ENCODE peak calls at places on chromosome 16, in nine cellular contexts. I, D, K, N, J, S, C, T and B are unnamed samples.
A peak's percentile ranks its signal among the peaks of the same experiment; 100 is the strongest.

GRCh38 chr16:585351-585750 is 4.5 kb upstream of the RAB40C start:
- DNase-seq in I (no peak), D (no peak), K (no peak), N (no peak), J (no peak), S (no peak), C (no peak), T (no peak), B (no peak)

GRCh38 chr16:21214086-21214485 is 2.7 kb upstream of the ZP2 start:
- DNase-seq in I (no peak), D (no peak), K (no peak), N (no peak), J (no peak), S (no peak), C (no peak), T (no peak), B (no peak)

GRCh38 chr16:49085689-49086088 is 195.9 kb downstream of the CBLN1 start:
- DNase-seq in I (no peak), D (no peak), K (no peak), N (no peak), J (no peak), S (no peak), C (no peak), T (no peak), B (no peak)

GRCh38 chr16:86668136-86668535 is 89.8 kb downstream of the FOXL1 start:
- DNase-seq in I (no peak), D (no peak), K (peak; percentile 55), N (no peak), J (no peak), S (no peak), C (no peak), T (no peak), B (no peak)

GRCh38 chr16:2745961-2746360 is 6.5 kb upstream of the SRRM2 start:
- DNase-seq in I (no peak), D (no peak), K (no peak), N (no peak), J (no peak), S (no peak), C (no peak), T (peak; percentile 20), B (no peak)

GRCh38 chr16:12119562-12119961 is 143.0 kb downstream of the SNX29 start:
- DNase-seq in I (no peak), D (no peak), K (no peak), N (no peak), J (no peak), S (no peak), C (no peak), T (no peak), B (no peak)

GRCh38 chr16:88060524-88061219 is 109.4 kb downstream of the BANP start:
- DNase-seq in I (no peak), D (no peak), K (no peak), N (no peak), J (no peak), S (no peak), C (no peak), T (no peak), B (no peak)

GRCh38 chr16:71367243-71367976 is 8.9 kb downstream of the CALB2 start:
- DNase-seq in I (no peak), D (peak; percentile 52), K (peak; percentile 58), N (peak; percentile 81), J (peak; percentile 80), S (peak; percentile 54), C (no peak), T (no peak), B (no peak)

GRCh38 chr16:57192720-57193486 is 6.8 kb downstream of the RSPRY1 start:
- DNase-seq in I (no peak), D (no peak), K (peak; percentile 39), N (no peak), J (no peak), S (no peak), C (no peak), T (no peak), B (no peak)

GRCh38 chr16:14338969-14339368 is 267.9 kb downstream of the MRTFB start:
- DNase-seq in I (no peak), D (no peak), K (no peak), N (no peak), J (no peak), S (no peak), C (no peak), T (no peak), B (no peak)

GRCh38 chr16:85114909-85115567 is 2.8 kb upstream of the CIBAR2 start:
- DNase-seq in I (no peak), D (peak; percentile 83), K (peak; percentile 84), N (peak; percentile 95), J (peak; percentile 99), S (peak; percentile 53), C (peak; percentile 54), T (peak; percentile 93), B (peak; percentile 85)

GRCh38 chr16:66617728-66618127 is 13.2 kb downstream of the CMTM3 start:
- DNase-seq in I (no peak), D (peak; percentile 95), K (no peak), N (no peak), J (no peak), S (no peak), C (no peak), T (no peak), B (no peak)

GRCh38 chr16:55701442-55702319 is 45.9 kb downstream of the SLC6A2 start:
- DNase-seq in I (no peak), D (peak; percentile 32), K (peak; percentile 42), N (peak; percentile 15), J (peak; percentile 62), S (peak; percentile 59), C (no peak), T (peak; percentile 71), B (peak; percentile 63)

GRCh38 chr16:83706394-83706793 is 101.4 kb upstream of the HSBP1 start:
- DNase-seq in I (no peak), D (peak; percentile 46), K (peak; percentile 86), N (no peak), J (no peak), S (no peak), C (no peak), T (no peak), B (no peak)

GRCh38 chr16:57991551-57992059 is 8.9 kb downstream of the ZNF319 start:
- DNase-seq in I (no peak), D (no peak), K (no peak), N (no peak), J (no peak), S (no peak), C (no peak), T (no peak), B (no peak)

GRCh38 chr16:82895843-82896242 is 269.1 kb downstream of the CDH13 start:
- DNase-seq in I (no peak), D (no peak), K (no peak), N (no peak), J (no peak), S (no peak), C (no peak), T (no peak), B (no peak)

GRCh38 chr16:3095869-3096268 is 3.2 kb downstream of the ZSCAN10 start:
- DNase-seq in I (no peak), D (no peak), K (peak; percentile 24), N (no peak), J (no peak), S (peak; percentile 81), C (peak; percentile 58), T (no peak), B (peak; percentile 82)

GRCh38 chr16:67393111-67393789 is at the start of gene TPPP3:
- DNase-seq in I (no peak), D (peak; percentile 64), K (peak; percentile 78), N (peak; percentile 90), J (peak; percentile 94), S (peak; percentile 30), C (no peak), T (peak; percentile 94), B (peak; percentile 88)